ENCODE peak calls at places on chromosomes 6 and 20, in six cellular contexts. H is stomach, G is lower lobe of right lung, T is left ventricle myocardium inferior, L is brain microvascular endothelial cell, U is transverse colon. C is an unnamed sample.

GRCh38 chr20:16363832-16364687 is 209.2 kb downstream of the KIF16B start:
- DNase-seq in H (no peak), G (no peak), T (no peak), L (no peak), U (no peak), C (no peak)

GRCh38 chr6:157552171-157552747 is 171.3 kb downstream of the ZDHHC14 start:
- DNase-seq in H (no peak), G (no peak), T (no peak), L (no peak), U (no peak), C (no peak)

GRCh38 chr20:15146948-15147347 is 809.5 kb upstream of the FLRT3 start:
- DNase-seq in H (no peak), G (no peak), T (no peak), L (no peak), U (no peak), C (no peak)

GRCh38 chr6:35810831-35811698 is 5.9 kb downstream of the LHFPL5 start:
- DNase-seq in H (no peak), G (no peak), T (no peak), L (peak), U (no peak), C (peak)

GRCh38 chr6:4727671-4728435 is 48.4 kb upstream of the CDYL start:
- DNase-seq in H (no peak), G (no peak), T (no peak), L (no peak), U (peak), C (no peak)

GRCh38 chr20:825710-826421 is 7.6 kb upstream of the FAM110A start:
- DNase-seq in H (peak), G (no peak), T (no peak), L (peak), U (peak), C (no peak)

GRCh38 chr6:10312445-10312844 is 102.4 kb downstream of the TFAP2A start:
- DNase-seq in H (no peak), G (no peak), T (no peak), L (no peak), U (no peak), C (no peak)

GRCh38 chr6:57252975-57253374 is 30.9 kb upstream of the RAB23 start:
- DNase-seq in H (no peak), G (no peak), T (no peak), L (no peak), U (no peak), C (no peak)

GRCh38 chr20:9977629-9978028 is 57.2 kb upstream of the ANKEF1 start:
- DNase-seq in H (no peak), G (no peak), T (no peak), L (no peak), U (no peak), C (peak)

GRCh38 chr6:13436691-13437568 is 50.5 kb downstream of the GFOD1 start:
- DNase-seq in H (no peak), G (no peak), T (no peak), L (no peak), U (no peak), C (no peak)

GRCh38 chr6:65259080-65259479 is 447.9 kb downstream of the EYS start:
- DNase-seq in H (no peak), G (no peak), T (no peak), L (no peak), U (no peak), C (no peak)

GRCh38 chr6:68777956-68778355 is 142.9 kb downstream of the ADGRB3 start:
- DNase-seq in H (no peak), G (no peak), T (no peak), L (peak), U (no peak), C (no peak)

GRCh38 chr6:3499603-3500002 is 42.8 kb upstream of the SLC22A23 start:
- DNase-seq in H (no peak), G (no peak), T (no peak), L (no peak), U (no peak), C (no peak)

GRCh38 chr20:33602826-33603590 is 59.1 kb upstream of the C20orf144 start:
- DNase-seq in H (no peak), G (no peak), T (no peak), L (no peak), U (no peak), C (no peak)

GRCh38 chr20:47557791-47558190 is 56.1 kb downstream of the NCOA3 start:
- DNase-seq in H (no peak), G (no peak), T (no peak), L (no peak), U (no peak), C (no peak)

GRCh38 chr20:43586641-43587040 is 4.1 kb upstream of the IFT52 start:
- DNase-seq in H (no peak), G (no peak), T (no peak), L (no peak), U (no peak), C (no peak)

GRCh38 chr6:116221067-116221466 is 32.8 kb downstream of the TSPYL4 start:
- DNase-seq in H (no peak), G (no peak), T (no peak), L (no peak), U (no peak), C (no peak)

GRCh38 chr6:88650029-88650619 is 313.3 kb downstream of the RNGTT start:
- DNase-seq in H (no peak), G (no peak), T (no peak), L (peak), U (no peak), C (no peak)

GRCh38 chr20:43919686-43920403 is 5.2 kb downstream of the TOX2 start:
- DNase-seq in H (no peak), G (no peak), T (no peak), L (no peak), U (no peak), C (no peak)

GRCh38 chr6:121666809-121667208 is 231.4 kb downstream of the GJA1 start:
- DNase-seq in H (no peak), G (no peak), T (no peak), L (peak), U (no peak), C (no peak)

GRCh38 chr6:131159578-131159977 is 24.3 kb downstream of the AKAP7 start:
- DNase-seq in H (no peak), G (no peak), T (no peak), L (peak), U (no peak), C (peak)

GRCh38 chr6:150863213-150863928 is 2.1 kb upstream of the MTHFD1L start:
- DNase-seq in H (no peak), G (no peak), T (no peak), L (no peak), U (no peak), C (no peak)
- H3K27ac ChIP-seq in H (no peak), G (no peak), T (no peak), L (no peak), U (no peak), C (no peak)

GRCh38 chr6:106383573-106383972 is 23.1 kb downstream of the CRYBG1 start:
- DNase-seq in H (no peak), G (no peak), T (no peak), L (no peak), U (no peak), C (no peak)

GRCh38 chr6:106380407-106380806 is 19.9 kb downstream of the CRYBG1 start:
- DNase-seq in H (no peak), G (no peak), T (no peak), L (no peak), U (no peak), C (no peak)

GRCh38 chr6:106381871-106382270 is 21.4 kb downstream of the CRYBG1 start:
- DNase-seq in H (no peak), G (no peak), T (no peak), L (no peak), U (peak), C (peak)

GRCh38 chr6:106379951-106380350 is 19.4 kb downstream of the CRYBG1 start:
- DNase-seq in H (no peak), G (no peak), T (no peak), L (no peak), U (no peak), C (no peak)

GRCh38 chr6:106381223-106381622 is 20.7 kb downstream of the CRYBG1 start:
- DNase-seq in H (no peak), G (no peak), T (no peak), L (no peak), U (no peak), C (no peak)
- H3K27ac ChIP-seq in H (no peak), G (no peak), T (no peak), L (no peak), U (no peak), C (peak)

DNA sequence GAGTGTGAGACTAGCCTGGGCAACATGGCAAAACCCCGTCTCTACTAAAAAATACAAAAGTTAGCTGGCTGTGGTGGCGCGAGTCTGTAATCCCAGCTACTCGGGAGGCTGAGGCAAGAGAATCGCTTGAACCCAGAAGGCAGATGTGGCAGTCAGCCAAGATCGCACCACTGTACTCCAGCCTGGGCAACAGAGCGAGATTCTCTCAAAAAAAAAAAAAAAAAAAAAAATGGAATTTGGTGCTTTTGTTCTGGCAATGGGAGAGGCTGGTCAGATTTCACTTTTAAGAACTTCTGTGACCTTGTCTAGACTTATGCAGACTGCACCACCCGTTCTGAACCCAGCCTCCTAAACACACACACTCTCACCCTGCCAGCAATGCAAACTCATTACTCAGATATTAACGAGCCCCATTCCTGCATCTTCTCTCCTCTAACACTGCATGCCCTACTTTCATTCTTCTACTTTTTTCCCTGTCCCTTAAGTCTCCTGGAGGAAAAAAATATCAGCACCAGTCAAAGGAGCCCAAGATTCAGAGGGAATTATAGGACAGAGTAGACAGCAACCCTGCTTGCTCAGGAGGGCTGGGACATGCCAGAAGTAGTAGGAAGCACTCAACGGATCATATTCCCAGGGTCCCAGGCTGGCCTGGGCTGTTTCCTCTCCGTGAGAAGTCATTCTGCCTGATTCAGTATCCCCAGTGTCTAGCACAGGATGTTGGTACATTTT is 4.4 kb downstream of the MOCS1 start:
- DNase-seq in H (no peak), G (no peak), T (no peak), L (peak), U (no peak), C (no peak)
- H3K27ac ChIP-seq in H (peak), G (peak), T (peak), L (peak), U (peak), C (no peak)

GRCh38 chr6:26493258-26493657 is 6.8 kb upstream of the BTN1A1 start:
- DNase-seq in H (no peak), G (no peak), T (no peak), L (no peak), U (no peak), C (no peak)
- H3K27ac ChIP-seq in H (no peak), G (no peak), T (no peak), L (no peak), U (no peak), C (no peak)